ENCODE peak calls at places on chromosome 7, in seven cellular contexts. One of them, this sample, is unnamed.

GRCh38 chr7:100167912-100168323 is 499 bp downstream of the GAL3ST4 start:
- DNase-seq in AG10803: peak
- DNase-seq in hepatocyte: peak
- DNase-seq in amygdala: no peak
- DNase-seq in AG08395: peak
- DNase-seq in lung microvascular endothelial cell: no peak
- DNase-seq in activated T-cell treated with anti-CD3 and anti-CD28 coated beads, Interleukin-2, amount 50 U/mL, for 72 hours: no peak
- DNase-seq in this sample: no peak

GRCh38 chr7:149819141-149819960 is 18.8 kb upstream of the ZNF862 start:
- DNase-seq in AG10803: no peak
- DNase-seq in hepatocyte: no peak
- DNase-seq in amygdala: peak
- DNase-seq in AG08395: no peak
- DNase-seq in lung microvascular endothelial cell: no peak
- DNase-seq in activated T-cell treated with anti-CD3 and anti-CD28 coated beads, Interleukin-2, amount 50 U/mL, for 72 hours: no peak
- DNase-seq in this sample: no peak

GRCh38 chr7:123748171-123748733 is 551 bp downstream of the WASL start:
- DNase-seq in AG10803: peak
- DNase-seq in hepatocyte: peak
- DNase-seq in amygdala: peak
- DNase-seq in AG08395: peak
- DNase-seq in lung microvascular endothelial cell: peak
- DNase-seq in activated T-cell treated with anti-CD3 and anti-CD28 coated beads, Interleukin-2, amount 50 U/mL, for 72 hours: peak
- DNase-seq in this sample: no peak

GRCh38 chr7:2944729-2945128 is 98.9 kb downstream of the CARD11 start:
- DNase-seq in AG10803: no peak
- DNase-seq in hepatocyte: no peak
- DNase-seq in amygdala: no peak
- DNase-seq in AG08395: no peak
- DNase-seq in lung microvascular endothelial cell: no peak
- DNase-seq in activated T-cell treated with anti-CD3 and anti-CD28 coated beads, Interleukin-2, amount 50 U/mL, for 72 hours: no peak
- DNase-seq in this sample: no peak

GRCh38 chr7:42143605-42144252 is 93.3 kb downstream of the GLI3 start:
- DNase-seq in AG10803: peak
- DNase-seq in hepatocyte: no peak
- DNase-seq in amygdala: no peak
- DNase-seq in AG08395: peak
- DNase-seq in lung microvascular endothelial cell: no peak
- DNase-seq in activated T-cell treated with anti-CD3 and anti-CD28 coated beads, Interleukin-2, amount 50 U/mL, for 72 hours: no peak
- DNase-seq in this sample: no peak

GRCh38 chr7:34187908-34188307 is 282.6 kb downstream of the BMPER start:
- DNase-seq in AG10803: no peak
- DNase-seq in hepatocyte: no peak
- DNase-seq in amygdala: no peak
- DNase-seq in AG08395: no peak
- DNase-seq in lung microvascular endothelial cell: no peak
- DNase-seq in activated T-cell treated with anti-CD3 and anti-CD28 coated beads, Interleukin-2, amount 50 U/mL, for 72 hours: no peak
- DNase-seq in this sample: no peak

GRCh38 chr7:19698331-19698730 is 10.5 kb downstream of the POLR1F start:
- DNase-seq in AG10803: no peak
- DNase-seq in hepatocyte: no peak
- DNase-seq in amygdala: no peak
- DNase-seq in AG08395: no peak
- DNase-seq in lung microvascular endothelial cell: no peak
- DNase-seq in activated T-cell treated with anti-CD3 and anti-CD28 coated beads, Interleukin-2, amount 50 U/mL, for 72 hours: no peak
- DNase-seq in this sample: no peak

GRCh38 chr7:84372155-84372621 is 177.6 kb upstream of the SEMA3A start:
- DNase-seq in AG10803: peak
- DNase-seq in hepatocyte: no peak
- DNase-seq in amygdala: no peak
- DNase-seq in AG08395: peak
- DNase-seq in lung microvascular endothelial cell: no peak
- DNase-seq in activated T-cell treated with anti-CD3 and anti-CD28 coated beads, Interleukin-2, amount 50 U/mL, for 72 hours: no peak
- DNase-seq in this sample: no peak

GRCh38 chr7:6558837-6559236 is 7.6 kb upstream of the GRID2IP start:
- DNase-seq in AG10803: peak
- DNase-seq in hepatocyte: peak
- DNase-seq in amygdala: no peak
- DNase-seq in AG08395: peak
- DNase-seq in lung microvascular endothelial cell: peak
- DNase-seq in activated T-cell treated with anti-CD3 and anti-CD28 coated beads, Interleukin-2, amount 50 U/mL, for 72 hours: no peak
- DNase-seq in this sample: no peak

GRCh38 chr7:100444311-100445278 is 8.3 kb upstream of the PPP1R35 start:
- DNase-seq in AG10803: peak
- DNase-seq in hepatocyte: peak
- DNase-seq in amygdala: no peak
- DNase-seq in AG08395: peak
- DNase-seq in lung microvascular endothelial cell: peak
- DNase-seq in activated T-cell treated with anti-CD3 and anti-CD28 coated beads, Interleukin-2, amount 50 U/mL, for 72 hours: no peak
- DNase-seq in this sample: no peak

GRCh38 chr7:6232534-6232933 is 39.9 kb downstream of the CYTH3 start:
- DNase-seq in AG10803: no peak
- DNase-seq in hepatocyte: no peak
- DNase-seq in amygdala: no peak
- DNase-seq in AG08395: no peak
- DNase-seq in lung microvascular endothelial cell: peak
- DNase-seq in activated T-cell treated with anti-CD3 and anti-CD28 coated beads, Interleukin-2, amount 50 U/mL, for 72 hours: no peak
- DNase-seq in this sample: no peak

GRCh38 chr7:16504019-16504418 is 22.6 kb upstream of the LRRC72 start:
- DNase-seq in AG10803: no peak
- DNase-seq in hepatocyte: no peak
- DNase-seq in amygdala: no peak
- DNase-seq in AG08395: no peak
- DNase-seq in lung microvascular endothelial cell: no peak
- DNase-seq in activated T-cell treated with anti-CD3 and anti-CD28 coated beads, Interleukin-2, amount 50 U/mL, for 72 hours: no peak
- DNase-seq in this sample: peak

GRCh38 chr7:40746841-40747556 is 612.2 kb downstream of the SUGCT start:
- DNase-seq in AG10803: no peak
- DNase-seq in hepatocyte: no peak
- DNase-seq in amygdala: no peak
- DNase-seq in AG08395: peak
- DNase-seq in lung microvascular endothelial cell: no peak
- DNase-seq in activated T-cell treated with anti-CD3 and anti-CD28 coated beads, Interleukin-2, amount 50 U/mL, for 72 hours: no peak
- DNase-seq in this sample: no peak

GRCh38 chr7:3272691-3273141 is 28.3 kb upstream of the SDK1 start:
- DNase-seq in AG10803: no peak
- DNase-seq in hepatocyte: peak
- DNase-seq in amygdala: no peak
- DNase-seq in AG08395: no peak
- DNase-seq in lung microvascular endothelial cell: no peak
- DNase-seq in activated T-cell treated with anti-CD3 and anti-CD28 coated beads, Interleukin-2, amount 50 U/mL, for 72 hours: no peak
- DNase-seq in this sample: peak

GRCh38 chr7:46879783-46880182 is 702.1 kb downstream of the TNS3 start:
- DNase-seq in AG10803: no peak
- DNase-seq in hepatocyte: no peak
- DNase-seq in amygdala: no peak
- DNase-seq in AG08395: no peak
- DNase-seq in lung microvascular endothelial cell: peak
- DNase-seq in activated T-cell treated with anti-CD3 and anti-CD28 coated beads, Interleukin-2, amount 50 U/mL, for 72 hours: no peak
- DNase-seq in this sample: no peak

GRCh38 chr7:6016653-6016966 is 7.5 kb downstream of the AIMP2 start:
- DNase-seq in AG10803: no peak
- DNase-seq in hepatocyte: no peak
- DNase-seq in amygdala: no peak
- DNase-seq in AG08395: no peak
- DNase-seq in lung microvascular endothelial cell: no peak
- DNase-seq in activated T-cell treated with anti-CD3 and anti-CD28 coated beads, Interleukin-2, amount 50 U/mL, for 72 hours: no peak
- DNase-seq in this sample: no peak